ENCODE peak calls at places on chromosomes 16 and 17, in four cellular contexts. One of them, this sample, is unnamed. For H3K4me1, the result is how much of the 10 kb centered on the place peaks cover.

GRCh38 chr16:3825940-3826339 is 54.6 kb downstream of the CREBBP start:
- DNase-seq in cardiac muscle cell: no peak
- DNase-seq in hepatocyte: no peak
- DNase-seq in tibial artery: no peak
- DNase-seq in this sample: no peak

GRCh38 chr16:7313170-7313569 is 19.5 kb upstream of the RBFOX1 start:
- DNase-seq in cardiac muscle cell: no peak
- DNase-seq in hepatocyte: peak
- DNase-seq in tibial artery: no peak
- DNase-seq in this sample: no peak

GRCh38 chr16:48517493-48517892 is 92.5 kb downstream of the N4BP1 start:
- DNase-seq in cardiac muscle cell: no peak
- DNase-seq in hepatocyte: no peak
- DNase-seq in tibial artery: peak
- DNase-seq in this sample: no peak

GRCh38 chr17:29640981-29641642 is 18.4 kb upstream of the CORO6 start:
- DNase-seq in cardiac muscle cell: no peak
- DNase-seq in hepatocyte: no peak
- DNase-seq in tibial artery: no peak
- DNase-seq in this sample: no peak

GRCh38 chr17:63332286-63332685 is 113.8 kb downstream of the CYB561 start:
- DNase-seq in cardiac muscle cell: peak
- DNase-seq in hepatocyte: no peak
- DNase-seq in tibial artery: no peak
- DNase-seq in this sample: no peak

GRCh38 chr16:69865701-69866100 is 85.4 kb upstream of the CLEC18A start:
- DNase-seq in cardiac muscle cell: peak
- DNase-seq in hepatocyte: no peak
- DNase-seq in tibial artery: no peak
- DNase-seq in this sample: no peak

GRCh38 chr17:37750768-37751466 is 6.1 kb upstream of the HNF1B start:
- DNase-seq in cardiac muscle cell: no peak
- DNase-seq in hepatocyte: no peak
- DNase-seq in tibial artery: no peak
- DNase-seq in this sample: no peak

GRCh38 chr17:68033636-68034451 is 1.7 kb upstream of the KPNA2 start:
- DNase-seq in cardiac muscle cell: peak
- DNase-seq in hepatocyte: peak
- DNase-seq in tibial artery: no peak
- DNase-seq in this sample: no peak

GRCh38 chr17:33243732-33244131 is 49.4 kb downstream of the ASIC2 start:
- DNase-seq in cardiac muscle cell: no peak
- DNase-seq in hepatocyte: no peak
- DNase-seq in tibial artery: no peak
- DNase-seq in this sample: no peak

GRCh38 chr16:71985262-71985974 is 14.8 kb downstream of the PKD1L3 start:
- DNase-seq in cardiac muscle cell: no peak
- DNase-seq in hepatocyte: no peak
- DNase-seq in tibial artery: no peak
- DNase-seq in this sample: no peak

GRCh38 chr17:12422632-12423031 is 243.1 kb upstream of the MYOCD start:
- DNase-seq in cardiac muscle cell: no peak
- DNase-seq in hepatocyte: no peak
- DNase-seq in tibial artery: no peak
- DNase-seq in this sample: no peak

GRCh38 chr17:64004218-64004770 is 6.1 kb downstream of the PRR29 start:
- DNase-seq in cardiac muscle cell: no peak
- DNase-seq in hepatocyte: no peak
- DNase-seq in tibial artery: no peak
- DNase-seq in this sample: peak

GRCh38 chr16:8905168-8905762 is 23.1 kb downstream of the LITAFD start:
- DNase-seq in cardiac muscle cell: peak
- DNase-seq in hepatocyte: peak
- DNase-seq in tibial artery: no peak
- DNase-seq in this sample: no peak

GRCh38 chr16:8486985-8487384 is 103.3 kb downstream of the TMEM114 start:
- DNase-seq in cardiac muscle cell: no peak
- DNase-seq in hepatocyte: no peak
- DNase-seq in tibial artery: no peak
- DNase-seq in this sample: no peak

DNA sequence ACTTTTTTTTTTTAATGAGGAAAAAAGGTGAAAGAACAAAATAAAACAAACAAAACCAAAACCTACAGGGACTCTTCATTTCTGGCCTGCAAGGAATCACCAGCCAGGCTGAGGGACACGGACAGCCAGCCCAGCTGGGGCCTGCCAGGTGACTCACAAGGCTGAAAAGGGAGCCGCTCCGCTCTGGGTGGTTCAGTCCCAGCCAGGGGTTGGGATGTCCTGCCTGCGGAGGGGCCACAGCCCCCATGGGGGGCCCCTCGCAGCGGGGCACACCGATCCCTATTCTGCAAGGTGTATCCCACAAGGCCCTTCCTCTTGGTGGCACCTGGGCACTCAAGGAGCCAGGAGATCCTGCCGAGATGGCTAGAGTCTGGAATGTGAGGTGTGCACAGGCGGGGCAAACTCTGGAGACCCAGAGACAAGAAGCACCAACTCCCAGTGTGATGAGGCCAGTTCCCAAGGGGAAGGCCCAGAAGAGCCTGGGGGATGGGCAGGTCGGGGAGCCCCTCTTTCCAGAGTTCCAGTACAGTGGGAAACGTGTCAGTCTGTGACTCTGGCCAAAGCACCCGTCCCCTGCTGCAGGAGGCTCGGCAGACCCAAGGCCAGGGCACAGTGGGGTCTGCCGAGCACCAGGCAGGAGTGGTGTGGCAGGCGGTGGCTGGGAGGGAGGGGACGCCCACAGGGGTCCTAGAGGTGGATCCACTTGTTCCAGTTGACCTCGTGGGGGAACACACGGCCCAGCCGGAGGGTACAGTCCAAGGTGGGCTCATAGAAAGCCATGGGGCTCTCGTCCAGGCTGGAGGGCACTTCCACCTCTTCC is 58.9 kb downstream of the IL21R start:
- DNase-seq in cardiac muscle cell: no peak
- DNase-seq in hepatocyte: no peak
- DNase-seq in tibial artery: no peak
- DNase-seq in this sample: no peak
- H3K4me1 ChIP-seq in cardiac muscle cell: under half
- H3K4me1 ChIP-seq in hepatocyte: under half
- H3K4me1 ChIP-seq in tibial artery: under half
- H3K4me1 ChIP-seq in this sample: under half

GRCh38 chr17:27530791-27531391 is 74.6 kb downstream of the KSR1 start:
- DNase-seq in cardiac muscle cell: peak
- DNase-seq in hepatocyte: peak
- DNase-seq in tibial artery: peak
- DNase-seq in this sample: peak

GRCh38 chr17:27531469-27531948 is 75.3 kb downstream of the KSR1 start:
- DNase-seq in cardiac muscle cell: no peak
- DNase-seq in hepatocyte: no peak
- DNase-seq in tibial artery: no peak
- DNase-seq in this sample: no peak

GRCh38 chr17:27532269-27533067 is 76.2 kb downstream of the KSR1 start:
- DNase-seq in cardiac muscle cell: peak
- DNase-seq in hepatocyte: peak
- DNase-seq in tibial artery: no peak
- DNase-seq in this sample: peak

GRCh38 chr17:27533874-27534815 is 77.9 kb downstream of the KSR1 start:
- DNase-seq in cardiac muscle cell: peak
- DNase-seq in hepatocyte: no peak
- DNase-seq in tibial artery: peak
- DNase-seq in this sample: no peak

DNA sequence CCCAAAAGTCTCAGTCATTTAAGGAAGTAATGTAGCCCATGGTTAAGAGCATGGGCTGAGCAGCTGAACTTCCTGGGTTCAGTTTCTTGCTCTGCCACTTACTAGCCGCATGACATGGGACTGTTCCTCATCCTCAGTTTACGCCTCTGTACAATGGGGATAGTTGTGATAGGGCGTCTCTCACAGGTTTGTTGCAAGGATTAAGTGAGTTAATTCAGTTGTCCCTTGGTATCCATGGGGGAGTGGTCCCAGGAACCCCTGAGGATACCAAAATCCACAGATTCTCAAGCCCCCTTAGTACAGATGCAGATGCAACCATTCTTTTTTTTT is 76.8 kb downstream of the KSR1 start:
- DNase-seq in cardiac muscle cell: no peak
- DNase-seq in hepatocyte: no peak
- DNase-seq in tibial artery: peak
- DNase-seq in this sample: no peak
- H3K4me1 ChIP-seq in cardiac muscle cell: under half
- H3K4me1 ChIP-seq in hepatocyte: half or more
- H3K4me1 ChIP-seq in tibial artery: under half
- H3K4me1 ChIP-seq in this sample: under half

GRCh38 chr17:36514856-36515255 is 19.8 kb downstream of the MYO19 start:
- DNase-seq in cardiac muscle cell: no peak
- DNase-seq in hepatocyte: no peak
- DNase-seq in tibial artery: no peak
- DNase-seq in this sample: no peak
- H3K4me1 ChIP-seq in cardiac muscle cell: under half
- H3K4me1 ChIP-seq in hepatocyte: under half
- H3K4me1 ChIP-seq in tibial artery: under half
- H3K4me1 ChIP-seq in this sample: under half

DNA sequence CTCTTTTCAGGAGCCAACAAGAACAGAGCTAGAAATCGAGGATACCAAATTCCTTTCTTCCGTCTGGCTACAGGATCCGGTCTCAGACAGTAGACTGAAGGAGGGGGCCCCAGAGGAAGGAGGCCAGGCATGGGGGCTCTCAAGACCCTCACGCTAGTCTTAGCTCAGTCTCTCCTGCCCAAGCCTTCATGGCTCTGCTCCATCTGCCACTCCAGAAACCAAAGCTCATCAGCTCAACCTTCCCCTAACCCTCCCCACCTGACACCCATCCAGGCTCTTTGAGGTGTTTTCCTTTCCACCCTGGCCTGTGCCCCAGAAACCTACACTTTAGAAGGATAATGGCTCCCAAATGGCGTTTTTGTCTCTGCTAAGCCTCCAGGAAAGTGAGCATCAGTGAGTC is 6.2 kb upstream of the TMEM92 start:
- DNase-seq in cardiac muscle cell: no peak
- DNase-seq in hepatocyte: peak
- DNase-seq in tibial artery: peak
- DNase-seq in this sample: peak
- H3K4me1 ChIP-seq in cardiac muscle cell: under half
- H3K4me1 ChIP-seq in hepatocyte: half or more
- H3K4me1 ChIP-seq in tibial artery: half or more
- H3K4me1 ChIP-seq in this sample: under half

DNA sequence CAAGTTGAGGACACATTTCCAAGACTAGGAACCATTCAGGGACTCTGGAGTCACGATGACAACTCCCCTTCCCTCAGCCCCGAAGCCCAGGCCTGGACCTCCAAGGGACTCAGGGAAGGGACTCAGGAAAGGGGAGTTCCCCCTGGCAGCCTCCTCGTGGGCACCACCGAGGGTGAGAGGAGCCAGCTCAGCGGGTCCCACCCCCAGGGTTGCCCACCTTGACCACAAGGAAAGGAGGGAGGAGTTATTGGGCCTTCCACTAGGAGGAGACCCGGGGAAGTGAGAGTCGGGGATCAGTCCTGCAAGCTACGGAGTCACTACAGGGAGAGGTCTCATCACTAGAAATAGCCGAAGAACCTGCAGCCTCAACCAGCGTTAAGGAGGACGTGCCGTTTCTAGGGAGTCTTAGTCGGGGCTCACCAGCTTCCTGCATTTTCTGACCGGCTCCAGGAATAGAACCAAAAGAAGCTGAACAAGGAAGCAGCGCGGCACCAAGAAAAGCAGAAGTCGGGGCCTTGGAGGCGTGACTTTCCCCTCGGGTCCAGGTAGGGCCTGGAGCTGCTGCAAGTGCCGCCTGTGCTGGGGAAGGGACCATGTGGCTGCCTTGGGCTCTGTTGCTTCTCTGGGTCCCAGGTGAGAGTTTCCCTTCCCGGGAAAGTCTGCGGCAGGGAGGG is at the start of gene CD300A:
- DNase-seq in cardiac muscle cell: no peak
- DNase-seq in hepatocyte: no peak
- DNase-seq in tibial artery: no peak
- DNase-seq in this sample: no peak
- H3K4me1 ChIP-seq in cardiac muscle cell: under half
- H3K4me1 ChIP-seq in hepatocyte: under half
- H3K4me1 ChIP-seq in tibial artery: under half
- H3K4me1 ChIP-seq in this sample: under half

GRCh38 chr17:42233148-42233547 is 38.9 kb upstream of the GHDC start:
- DNase-seq in cardiac muscle cell: peak
- DNase-seq in hepatocyte: no peak
- DNase-seq in tibial artery: no peak
- DNase-seq in this sample: no peak

GRCh38 chr17:42227849-42228696 is 33.8 kb upstream of the GHDC start:
- DNase-seq in cardiac muscle cell: peak
- DNase-seq in hepatocyte: no peak
- DNase-seq in tibial artery: no peak
- DNase-seq in this sample: no peak

GRCh38 chr17:42224651-42225050 is 30.4 kb upstream of the GHDC start:
- DNase-seq in cardiac muscle cell: no peak
- DNase-seq in hepatocyte: no peak
- DNase-seq in tibial artery: no peak
- DNase-seq in this sample: no peak

GRCh38 chr17:42233994-42234393 is 39.7 kb upstream of the GHDC start:
- DNase-seq in cardiac muscle cell: no peak
- DNase-seq in hepatocyte: no peak
- DNase-seq in tibial artery: no peak
- DNase-seq in this sample: no peak

GRCh38 chr17:42230225-42230624 is 35.9 kb upstream of the GHDC start:
- DNase-seq in cardiac muscle cell: no peak
- DNase-seq in hepatocyte: no peak
- DNase-seq in tibial artery: no peak
- DNase-seq in this sample: no peak
- H3K4me1 ChIP-seq in cardiac muscle cell: under half
- H3K4me1 ChIP-seq in hepatocyte: under half
- H3K4me1 ChIP-seq in tibial artery: under half
- H3K4me1 ChIP-seq in this sample: under half

DNA sequence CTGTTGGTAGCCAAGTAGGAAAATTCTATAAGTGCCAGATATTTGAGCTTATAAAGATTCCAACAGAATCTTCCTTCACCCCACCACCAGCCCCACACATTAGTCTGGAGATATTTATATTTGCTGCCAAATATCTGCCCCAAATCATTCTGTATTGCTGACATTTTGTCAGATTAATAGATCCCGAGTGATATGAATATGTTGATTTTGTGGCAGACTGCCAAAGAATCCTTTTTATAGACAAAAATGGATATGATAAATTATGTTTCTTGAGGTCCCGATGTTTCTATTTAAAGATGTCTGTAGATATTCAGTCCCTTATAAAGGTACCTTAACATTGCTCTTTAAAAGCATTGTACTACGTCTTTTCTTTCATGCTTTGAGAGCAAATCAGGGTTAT is 162.2 kb upstream of the KCNJ16 start:
- DNase-seq in cardiac muscle cell: no peak
- DNase-seq in hepatocyte: no peak
- DNase-seq in tibial artery: no peak
- DNase-seq in this sample: no peak
- H3K4me1 ChIP-seq in cardiac muscle cell: under half
- H3K4me1 ChIP-seq in hepatocyte: under half
- H3K4me1 ChIP-seq in tibial artery: under half
- H3K4me1 ChIP-seq in this sample: under half